ENCODE peak calls at places on chromosomes 3 and 15, in four cellular contexts. One of them, this sample, is unnamed.

GRCh38 chr3:38251197-38251596 is 14.4 kb upstream of the SLC22A13 start:
- DNase-seq in amniotic stem cell: no peak
- DNase-seq in activated effector memory CD4-positive, alpha-beta T cell treated with anti-CD3 and anti-CD28 coated beads, Interleukin-2, amount 50 U/mL, for 16 hours: no peak
- DNase-seq in hepatic stellate cell: no peak
- DNase-seq in this sample: no peak

GRCh38 chr3:62761711-62762110 is 113.5 kb downstream of the CADPS start:
- DNase-seq in activated effector memory CD4-positive, alpha-beta T cell treated with anti-CD3 and anti-CD28 coated beads, Interleukin-2, amount 50 U/mL, for 16 hours: no peak
- DNase-seq in hepatic stellate cell: no peak
- DNase-seq in amniotic stem cell: no peak
- DNase-seq in this sample: no peak

GRCh38 chr3:25037049-25037547 is 391.0 kb upstream of the RARB start:
- DNase-seq in hepatic stellate cell: no peak
- DNase-seq in amniotic stem cell: no peak
- DNase-seq in activated effector memory CD4-positive, alpha-beta T cell treated with anti-CD3 and anti-CD28 coated beads, Interleukin-2, amount 50 U/mL, for 16 hours: no peak
- DNase-seq in this sample: no peak

GRCh38 chr15:25693321-25694237 is 169.5 kb downstream of the ATP10A start:
- DNase-seq in hepatic stellate cell: peak
- DNase-seq in activated effector memory CD4-positive, alpha-beta T cell treated with anti-CD3 and anti-CD28 coated beads, Interleukin-2, amount 50 U/mL, for 16 hours: peak
- DNase-seq in amniotic stem cell: no peak
- DNase-seq in this sample: no peak

GRCh38 chr3:196357905-196358304 is 19.7 kb upstream of the TM4SF19 start:
- DNase-seq in amniotic stem cell: no peak
- DNase-seq in activated effector memory CD4-positive, alpha-beta T cell treated with anti-CD3 and anti-CD28 coated beads, Interleukin-2, amount 50 U/mL, for 16 hours: no peak
- DNase-seq in hepatic stellate cell: no peak
- DNase-seq in this sample: no peak

GRCh38 chr3:111915905-111916304 is 56.8 kb downstream of the PHLDB2 start:
- DNase-seq in amniotic stem cell: no peak
- DNase-seq in activated effector memory CD4-positive, alpha-beta T cell treated with anti-CD3 and anti-CD28 coated beads, Interleukin-2, amount 50 U/mL, for 16 hours: no peak
- DNase-seq in hepatic stellate cell: no peak
- DNase-seq in this sample: no peak

GRCh38 chr15:55588070-55588817 is at the start of gene PYGO1:
- DNase-seq in hepatic stellate cell: peak
- DNase-seq in amniotic stem cell: peak
- DNase-seq in activated effector memory CD4-positive, alpha-beta T cell treated with anti-CD3 and anti-CD28 coated beads, Interleukin-2, amount 50 U/mL, for 16 hours: peak
- DNase-seq in this sample: peak

GRCh38 chr15:40831861-40832260 is 3.4 kb upstream of the PPP1R14D start:
- DNase-seq in activated effector memory CD4-positive, alpha-beta T cell treated with anti-CD3 and anti-CD28 coated beads, Interleukin-2, amount 50 U/mL, for 16 hours: no peak
- DNase-seq in amniotic stem cell: no peak
- DNase-seq in hepatic stellate cell: no peak
- DNase-seq in this sample: no peak

GRCh38 chr15:66707310-66708160 is 5.5 kb downstream of the SMAD6 start:
- DNase-seq in amniotic stem cell: no peak
- DNase-seq in activated effector memory CD4-positive, alpha-beta T cell treated with anti-CD3 and anti-CD28 coated beads, Interleukin-2, amount 50 U/mL, for 16 hours: no peak
- DNase-seq in hepatic stellate cell: no peak
- DNase-seq in this sample: peak

GRCh38 chr3:140014831-140015495 is 80.0 kb downstream of the CLSTN2 start:
- DNase-seq in amniotic stem cell: no peak
- DNase-seq in activated effector memory CD4-positive, alpha-beta T cell treated with anti-CD3 and anti-CD28 coated beads, Interleukin-2, amount 50 U/mL, for 16 hours: no peak
- DNase-seq in hepatic stellate cell: no peak
- DNase-seq in this sample: no peak

GRCh38 chr15:31295660-31296059 is 31.0 kb upstream of the KLF13 start:
- DNase-seq in amniotic stem cell: no peak
- DNase-seq in activated effector memory CD4-positive, alpha-beta T cell treated with anti-CD3 and anti-CD28 coated beads, Interleukin-2, amount 50 U/mL, for 16 hours: peak
- DNase-seq in hepatic stellate cell: no peak
- DNase-seq in this sample: no peak

GRCh38 chr15:77538793-77539487 is 93.8 kb downstream of the LINGO1 start:
- DNase-seq in hepatic stellate cell: no peak
- DNase-seq in activated effector memory CD4-positive, alpha-beta T cell treated with anti-CD3 and anti-CD28 coated beads, Interleukin-2, amount 50 U/mL, for 16 hours: peak
- DNase-seq in amniotic stem cell: no peak
- DNase-seq in this sample: no peak

GRCh38 chr3:182937293-182938051 is 42.9 kb downstream of the DCUN1D1 start:
- DNase-seq in hepatic stellate cell: no peak
- DNase-seq in amniotic stem cell: no peak
- DNase-seq in activated effector memory CD4-positive, alpha-beta T cell treated with anti-CD3 and anti-CD28 coated beads, Interleukin-2, amount 50 U/mL, for 16 hours: no peak
- DNase-seq in this sample: no peak

GRCh38 chr3:98846101-98846500 is 55.4 kb downstream of the DCBLD2 start:
- DNase-seq in hepatic stellate cell: peak
- DNase-seq in amniotic stem cell: no peak
- DNase-seq in activated effector memory CD4-positive, alpha-beta T cell treated with anti-CD3 and anti-CD28 coated beads, Interleukin-2, amount 50 U/mL, for 16 hours: no peak
- DNase-seq in this sample: no peak

GRCh38 chr15:101478701-101479341 is 10.7 kb downstream of the PCSK6 start:
- DNase-seq in activated effector memory CD4-positive, alpha-beta T cell treated with anti-CD3 and anti-CD28 coated beads, Interleukin-2, amount 50 U/mL, for 16 hours: peak
- DNase-seq in hepatic stellate cell: no peak
- DNase-seq in amniotic stem cell: no peak
- DNase-seq in this sample: no peak